ENCODE peak calls at places on chromosomes 3 and 15, in ten cellular contexts. One of them, this sample, is unnamed.

GRCh38 chr3:174776123-174776522 is 83.0 kb upstream of the NAALADL2 start:
- DNase-seq in OCI-LY7: no peak
- DNase-seq in cardiac fibroblast: peak
- DNase-seq in BJ: no peak
- DNase-seq in effector CD4-positive, alpha-beta T cell: no peak
- DNase-seq in brain microvascular endothelial cell: peak
- DNase-seq in RWPE2: no peak
- DNase-seq in ACHN: no peak
- DNase-seq in dorsolateral prefrontal cortex: no peak
- DNase-seq in substantia nigra: no peak
- DNase-seq in this sample: no peak

GRCh38 chr3:102078864-102079808 is 229.8 kb downstream of the NFKBIZ start:
- DNase-seq in dorsolateral prefrontal cortex: no peak
- DNase-seq in substantia nigra: no peak
- DNase-seq in cardiac fibroblast: no peak
- DNase-seq in effector CD4-positive, alpha-beta T cell: no peak
- DNase-seq in OCI-LY7: no peak
- DNase-seq in RWPE2: no peak
- DNase-seq in BJ: no peak
- DNase-seq in ACHN: no peak
- DNase-seq in brain microvascular endothelial cell: no peak
- DNase-seq in this sample: no peak

GRCh38 chr3:54897028-54897711 is 30.7 kb downstream of the LRTM1 start:
- DNase-seq in cardiac fibroblast: peak
- DNase-seq in OCI-LY7: no peak
- DNase-seq in RWPE2: no peak
- DNase-seq in effector CD4-positive, alpha-beta T cell: no peak
- DNase-seq in substantia nigra: no peak
- DNase-seq in dorsolateral prefrontal cortex: no peak
- DNase-seq in brain microvascular endothelial cell: peak
- DNase-seq in ACHN: no peak
- DNase-seq in BJ: no peak
- DNase-seq in this sample: no peak

GRCh38 chr15:50884583-50884982 is 23.9 kb upstream of the AP4E1 start:
- DNase-seq in OCI-LY7: no peak
- DNase-seq in cardiac fibroblast: no peak
- DNase-seq in brain microvascular endothelial cell: peak
- DNase-seq in RWPE2: peak
- DNase-seq in dorsolateral prefrontal cortex: no peak
- DNase-seq in effector CD4-positive, alpha-beta T cell: no peak
- DNase-seq in substantia nigra: no peak
- DNase-seq in BJ: peak
- DNase-seq in ACHN: peak
- DNase-seq in this sample: no peak

GRCh38 chr15:51162865-51163762 is 68.4 kb upstream of the TNFAIP8L3 start:
- DNase-seq in substantia nigra: peak
- DNase-seq in RWPE2: no peak
- DNase-seq in OCI-LY7: peak
- DNase-seq in ACHN: peak
- DNase-seq in cardiac fibroblast: peak
- DNase-seq in brain microvascular endothelial cell: peak
- DNase-seq in dorsolateral prefrontal cortex: peak
- DNase-seq in BJ: no peak
- DNase-seq in effector CD4-positive, alpha-beta T cell: peak
- DNase-seq in this sample: peak

GRCh38 chr3:86797946-86798345 is 193.0 kb downstream of the VGLL3 start:
- DNase-seq in ACHN: no peak
- DNase-seq in dorsolateral prefrontal cortex: no peak
- DNase-seq in RWPE2: no peak
- DNase-seq in OCI-LY7: no peak
- DNase-seq in effector CD4-positive, alpha-beta T cell: no peak
- DNase-seq in substantia nigra: no peak
- DNase-seq in brain microvascular endothelial cell: no peak
- DNase-seq in BJ: no peak
- DNase-seq in cardiac fibroblast: no peak
- DNase-seq in this sample: no peak

GRCh38 chr3:119536757-119537156 is 22.7 kb downstream of the CD80 start:
- DNase-seq in cardiac fibroblast: no peak
- DNase-seq in BJ: no peak
- DNase-seq in substantia nigra: no peak
- DNase-seq in RWPE2: no peak
- DNase-seq in ACHN: no peak
- DNase-seq in brain microvascular endothelial cell: no peak
- DNase-seq in effector CD4-positive, alpha-beta T cell: no peak
- DNase-seq in OCI-LY7: no peak
- DNase-seq in dorsolateral prefrontal cortex: no peak
- DNase-seq in this sample: no peak

GRCh38 chr15:65981837-65982696 is 112.8 kb downstream of the RAB11A start:
- DNase-seq in substantia nigra: peak
- DNase-seq in ACHN: peak
- DNase-seq in cardiac fibroblast: no peak
- DNase-seq in effector CD4-positive, alpha-beta T cell: peak
- DNase-seq in BJ: no peak
- DNase-seq in OCI-LY7: peak
- DNase-seq in dorsolateral prefrontal cortex: peak
- DNase-seq in brain microvascular endothelial cell: no peak
- DNase-seq in RWPE2: peak
- DNase-seq in this sample: peak

GRCh38 chr3:186319988-186320387 is 42.0 kb downstream of the DGKG start:
- DNase-seq in ACHN: no peak
- DNase-seq in RWPE2: no peak
- DNase-seq in cardiac fibroblast: no peak
- DNase-seq in dorsolateral prefrontal cortex: no peak
- DNase-seq in effector CD4-positive, alpha-beta T cell: no peak
- DNase-seq in BJ: no peak
- DNase-seq in substantia nigra: no peak
- DNase-seq in brain microvascular endothelial cell: no peak
- DNase-seq in OCI-LY7: no peak
- DNase-seq in this sample: no peak

GRCh38 chr3:195035345-195036202 is 235.4 kb downstream of the XXYLT1 start:
- DNase-seq in OCI-LY7: no peak
- DNase-seq in BJ: no peak
- DNase-seq in brain microvascular endothelial cell: no peak
- DNase-seq in ACHN: peak
- DNase-seq in RWPE2: no peak
- DNase-seq in cardiac fibroblast: no peak
- DNase-seq in effector CD4-positive, alpha-beta T cell: no peak
- DNase-seq in dorsolateral prefrontal cortex: no peak
- DNase-seq in substantia nigra: no peak
- DNase-seq in this sample: peak

GRCh38 chr15:65087873-65088642 is 11.5 kb downstream of the KBTBD13 start:
- DNase-seq in ACHN: no peak
- DNase-seq in OCI-LY7: no peak
- DNase-seq in dorsolateral prefrontal cortex: no peak
- DNase-seq in BJ: no peak
- DNase-seq in brain microvascular endothelial cell: no peak
- DNase-seq in RWPE2: peak
- DNase-seq in effector CD4-positive, alpha-beta T cell: no peak
- DNase-seq in cardiac fibroblast: no peak
- DNase-seq in substantia nigra: peak
- DNase-seq in this sample: no peak

GRCh38 chr15:88465633-88466219 is 1.5 kb downstream of the MRPL46 start:
- DNase-seq in brain microvascular endothelial cell: peak
- DNase-seq in substantia nigra: no peak
- DNase-seq in RWPE2: no peak
- DNase-seq in BJ: peak
- DNase-seq in cardiac fibroblast: peak
- DNase-seq in effector CD4-positive, alpha-beta T cell: no peak
- DNase-seq in ACHN: peak
- DNase-seq in OCI-LY7: no peak
- DNase-seq in dorsolateral prefrontal cortex: no peak
- DNase-seq in this sample: peak

GRCh38 chr3:9028134-9028533 is 64.9 kb upstream of the RAD18 start:
- DNase-seq in substantia nigra: peak
- DNase-seq in brain microvascular endothelial cell: peak
- DNase-seq in ACHN: no peak
- DNase-seq in cardiac fibroblast: peak
- DNase-seq in dorsolateral prefrontal cortex: peak
- DNase-seq in BJ: no peak
- DNase-seq in OCI-LY7: no peak
- DNase-seq in effector CD4-positive, alpha-beta T cell: no peak
- DNase-seq in RWPE2: no peak
- DNase-seq in this sample: no peak

GRCh38 chr3:113094514-113094913 is 103.7 kb downstream of the GTPBP8 start:
- DNase-seq in effector CD4-positive, alpha-beta T cell: no peak
- DNase-seq in cardiac fibroblast: no peak
- DNase-seq in substantia nigra: no peak
- DNase-seq in brain microvascular endothelial cell: no peak
- DNase-seq in RWPE2: no peak
- DNase-seq in BJ: no peak
- DNase-seq in dorsolateral prefrontal cortex: no peak
- DNase-seq in OCI-LY7: no peak
- DNase-seq in ACHN: no peak
- DNase-seq in this sample: no peak

GRCh38 chr15:25391971-25392733 is 46.7 kb downstream of the UBE3A start:
- DNase-seq in RWPE2: no peak
- DNase-seq in dorsolateral prefrontal cortex: no peak
- DNase-seq in effector CD4-positive, alpha-beta T cell: no peak
- DNase-seq in brain microvascular endothelial cell: peak
- DNase-seq in cardiac fibroblast: peak
- DNase-seq in ACHN: peak
- DNase-seq in BJ: peak
- DNase-seq in substantia nigra: no peak
- DNase-seq in OCI-LY7: no peak
- DNase-seq in this sample: no peak

GRCh38 chr15:97459771-97460170 is 500.7 kb upstream of the ARRDC4 start:
- DNase-seq in substantia nigra: no peak
- DNase-seq in dorsolateral prefrontal cortex: no peak
- DNase-seq in RWPE2: no peak
- DNase-seq in ACHN: no peak
- DNase-seq in brain microvascular endothelial cell: no peak
- DNase-seq in OCI-LY7: no peak
- DNase-seq in BJ: no peak
- DNase-seq in cardiac fibroblast: no peak
- DNase-seq in effector CD4-positive, alpha-beta T cell: no peak
- DNase-seq in this sample: no peak

GRCh38 chr3:172524611-172525010 is 1.4 kb upstream of the TNFSF10 start:
- DNase-seq in ACHN: no peak
- DNase-seq in brain microvascular endothelial cell: peak
- DNase-seq in OCI-LY7: no peak
- DNase-seq in BJ: no peak
- DNase-seq in RWPE2: no peak
- DNase-seq in dorsolateral prefrontal cortex: no peak
- DNase-seq in cardiac fibroblast: no peak
- DNase-seq in substantia nigra: no peak
- DNase-seq in effector CD4-positive, alpha-beta T cell: no peak
- DNase-seq in this sample: no peak

GRCh38 chr3:115862099-115862498 is 238.8 kb downstream of the GAP43 start:
- DNase-seq in substantia nigra: no peak
- DNase-seq in cardiac fibroblast: no peak
- DNase-seq in OCI-LY7: no peak
- DNase-seq in BJ: no peak
- DNase-seq in brain microvascular endothelial cell: no peak
- DNase-seq in RWPE2: no peak
- DNase-seq in effector CD4-positive, alpha-beta T cell: no peak
- DNase-seq in ACHN: no peak
- DNase-seq in dorsolateral prefrontal cortex: no peak
- DNase-seq in this sample: no peak

GRCh38 chr3:14565791-14566588 is 25.8 kb upstream of the GRIP2 start:
- DNase-seq in RWPE2: no peak
- DNase-seq in dorsolateral prefrontal cortex: no peak
- DNase-seq in cardiac fibroblast: peak
- DNase-seq in substantia nigra: no peak
- DNase-seq in effector CD4-positive, alpha-beta T cell: no peak
- DNase-seq in ACHN: peak
- DNase-seq in BJ: no peak
- DNase-seq in OCI-LY7: no peak
- DNase-seq in brain microvascular endothelial cell: peak
- DNase-seq in this sample: peak

GRCh38 chr3:45943207-45943846 is at the start of gene CXCR6:
- DNase-seq in ACHN: no peak
- DNase-seq in brain microvascular endothelial cell: no peak
- DNase-seq in cardiac fibroblast: no peak
- DNase-seq in RWPE2: no peak
- DNase-seq in substantia nigra: no peak
- DNase-seq in dorsolateral prefrontal cortex: no peak
- DNase-seq in BJ: no peak
- DNase-seq in effector CD4-positive, alpha-beta T cell: peak
- DNase-seq in OCI-LY7: no peak
- DNase-seq in this sample: no peak

GRCh38 chr15:95511680-95512079 is 818.8 kb upstream of the NR2F2 start:
- DNase-seq in dorsolateral prefrontal cortex: no peak
- DNase-seq in brain microvascular endothelial cell: no peak
- DNase-seq in effector CD4-positive, alpha-beta T cell: no peak
- DNase-seq in ACHN: no peak
- DNase-seq in cardiac fibroblast: no peak
- DNase-seq in BJ: peak
- DNase-seq in OCI-LY7: no peak
- DNase-seq in substantia nigra: no peak
- DNase-seq in RWPE2: no peak
- DNase-seq in this sample: no peak

This sample was measured in islet precursor cell.